ENCODE peak calls at places on chromosomes 6 and 20, in four cellular contexts. M, E, T and X are unnamed samples.

GRCh38 chr6:149766156-149766768 is 16.7 kb downstream of the PCMT1 start:
- DNase-seq in M (no peak), E (no peak), T (no peak), X (peak; percentile 48)

GRCh38 chr20:54389872-54390271 is 85.5 kb upstream of the DOK5 start:
- DNase-seq in M (no peak), E (no peak), T (no peak), X (no peak)

GRCh38 chr6:135496805-135497411 is 632 bp downstream of the AHI1 start:
- DNase-seq in M (no peak), E (no peak), T (no peak), X (no peak)

GRCh38 chr6:5674141-5674540 is 332.6 kb downstream of the NRN1 start:
- DNase-seq in M (no peak), E (no peak), T (no peak), X (no peak)

GRCh38 chr20:9302073-9302425 is 212.3 kb upstream of the LAMP5 start:
- DNase-seq in M (no peak), E (no peak), T (no peak), X (no peak)

GRCh38 chr20:38926934-38927616 is 858 bp downstream of the FAM83D start:
- DNase-seq in M (no peak), E (peak; percentile 51), T (no peak), X (no peak)

GRCh38 chr20:56392282-56393132 is at the start of gene CSTF1:
- DNase-seq in M (peak; percentile 99), E (peak; percentile 98), T (peak; percentile 100), X (peak; percentile 99)

GRCh38 chr6:107114872-107115694 is at the start of gene BEND3:
- DNase-seq in M (peak; percentile 69), E (no peak), T (no peak), X (peak; percentile 32)

GRCh38 chr20:46959081-46959692 is 64.5 kb downstream of the EYA2 start:
- DNase-seq in M (no peak), E (no peak), T (no peak), X (no peak)

GRCh38 chr6:42369568-42369967 is 82.2 kb downstream of the TRERF1 start:
- DNase-seq in M (peak; percentile 27), E (no peak), T (no peak), X (peak; percentile 59)

GRCh38 chr6:36033935-36034334 is 6.3 kb downstream of the MAPK14 start:
- DNase-seq in M (no peak), E (no peak), T (no peak), X (no peak)

GRCh38 chr20:58127731-58128130 is 100.7 kb downstream of the ANKRD60 start:
- DNase-seq in M (no peak), E (peak; percentile 32), T (peak; percentile 68), X (no peak)

GRCh38 chr6:44721954-44722578 is 334.6 kb downstream of the CDC5L start:
- DNase-seq in M (no peak), E (no peak), T (no peak), X (no peak)

GRCh38 chr20:58174708-58175287 is 53.7 kb downstream of the ANKRD60 start:
- DNase-seq in M (no peak), E (no peak), T (no peak), X (no peak)

GRCh38 chr20:48748556-48748955 is 79.2 kb downstream of the PREX1 start:
- DNase-seq in M (no peak), E (no peak), T (no peak), X (no peak)

GRCh38 chr6:143528164-143528811 is 16.8 kb upstream of the FUCA2 start:
- DNase-seq in M (no peak), E (no peak), T (no peak), X (no peak)

GRCh38 chr6:143531720-143532504 is 20.4 kb upstream of the FUCA2 start:
- DNase-seq in M (no peak), E (no peak), T (no peak), X (no peak)

GRCh38 chr6:143527677-143528076 is 16.2 kb upstream of the FUCA2 start:
- DNase-seq in M (no peak), E (no peak), T (no peak), X (no peak)

GRCh38 chr6:143529095-143529494 is 17.6 kb upstream of the FUCA2 start:
- DNase-seq in M (peak; percentile 54), E (no peak), T (no peak), X (no peak)
- TF ChIP-seq CTCF in M (peak; percentile 32), E (no peak), T (no peak), X (no peak)

GRCh38 chr6:11196511-11197174 is 35.8 kb downstream of the NEDD9 start:
- DNase-seq in M (peak; percentile 59), E (no peak), T (no peak), X (no peak)
- H3K4me3 ChIP-seq in M (peak overlapping the region; percentile 18), E (no peak overlapping the region), T (no peak overlapping the region), X (no peak overlapping the region)

DNA sequence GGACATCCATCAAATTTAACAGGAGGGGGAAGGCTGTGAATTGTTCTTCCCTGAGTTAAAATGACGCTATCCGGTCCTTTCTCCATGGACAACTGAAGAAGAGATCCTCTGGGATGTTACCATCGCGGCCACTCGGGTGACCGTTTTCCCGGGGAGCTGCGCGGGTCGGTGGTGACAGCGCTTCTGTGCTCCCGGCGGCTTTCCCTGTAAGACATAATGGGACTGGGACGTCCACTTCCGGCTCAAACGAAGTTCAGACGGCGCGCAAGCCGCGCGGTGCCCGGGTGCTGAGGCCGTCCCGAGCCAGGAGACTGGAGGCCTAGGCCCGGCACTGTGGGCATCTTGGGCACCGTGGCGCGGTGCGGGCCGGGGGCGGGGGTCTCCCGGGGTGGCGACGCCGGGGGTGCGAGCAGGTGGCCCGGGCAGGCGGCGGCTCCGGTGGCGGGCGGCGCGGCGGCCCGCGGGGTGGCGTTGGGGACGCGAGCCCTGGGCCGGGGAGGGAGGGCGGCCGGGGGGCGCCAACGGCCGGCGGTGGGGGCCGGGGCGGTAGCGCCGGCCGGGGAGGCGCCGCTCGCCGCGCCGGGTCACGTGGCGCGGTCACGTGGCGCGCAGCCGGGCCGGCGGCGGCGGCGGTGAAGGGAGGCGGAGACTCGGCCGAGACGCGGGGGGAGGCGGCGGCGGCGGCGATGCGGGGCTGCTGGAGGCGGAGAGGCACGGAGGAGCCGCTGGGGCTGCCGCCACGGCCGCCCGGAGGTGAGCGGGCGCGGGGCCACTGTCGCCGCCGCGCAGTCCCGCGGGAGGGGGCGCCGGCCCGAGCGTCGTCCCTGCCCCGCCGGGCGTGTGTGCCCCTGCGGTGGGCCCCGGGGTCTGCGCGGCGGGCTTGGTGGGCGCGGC is 63.6 kb downstream of the GTF2H5 start:
- DNase-seq in M (peak; percentile 83), E (peak; percentile 77), T (peak; percentile 80), X (peak; percentile 78)
- TF ChIP-seq POLR2AphosphoS5 in M (peak; percentile 1), E (no peak), T (no peak), X (peak; percentile 38)

GRCh38 chr6:142155091-142155490 is 8.0 kb downstream of the VTA1 start:
- DNase-seq in M (no peak), E (no peak), T (no peak), X (no peak)

GRCh38 chr6:142152731-142153130 is 5.7 kb downstream of the VTA1 start:
- DNase-seq in M (no peak), E (no peak), T (no peak), X (no peak)

GRCh38 chr6:142153230-142153629 is 6.2 kb downstream of the VTA1 start:
- DNase-seq in M (no peak), E (no peak), T (no peak), X (no peak)

GRCh38 chr6:142155895-142156757 is 9.1 kb downstream of the VTA1 start:
- DNase-seq in M (peak; percentile 76), E (no peak), T (no peak), X (no peak)
- TF ChIP-seq CTCF in M (peak; percentile 77), E (no peak), T (peak; percentile 13), X (peak; percentile 44)

DNA sequence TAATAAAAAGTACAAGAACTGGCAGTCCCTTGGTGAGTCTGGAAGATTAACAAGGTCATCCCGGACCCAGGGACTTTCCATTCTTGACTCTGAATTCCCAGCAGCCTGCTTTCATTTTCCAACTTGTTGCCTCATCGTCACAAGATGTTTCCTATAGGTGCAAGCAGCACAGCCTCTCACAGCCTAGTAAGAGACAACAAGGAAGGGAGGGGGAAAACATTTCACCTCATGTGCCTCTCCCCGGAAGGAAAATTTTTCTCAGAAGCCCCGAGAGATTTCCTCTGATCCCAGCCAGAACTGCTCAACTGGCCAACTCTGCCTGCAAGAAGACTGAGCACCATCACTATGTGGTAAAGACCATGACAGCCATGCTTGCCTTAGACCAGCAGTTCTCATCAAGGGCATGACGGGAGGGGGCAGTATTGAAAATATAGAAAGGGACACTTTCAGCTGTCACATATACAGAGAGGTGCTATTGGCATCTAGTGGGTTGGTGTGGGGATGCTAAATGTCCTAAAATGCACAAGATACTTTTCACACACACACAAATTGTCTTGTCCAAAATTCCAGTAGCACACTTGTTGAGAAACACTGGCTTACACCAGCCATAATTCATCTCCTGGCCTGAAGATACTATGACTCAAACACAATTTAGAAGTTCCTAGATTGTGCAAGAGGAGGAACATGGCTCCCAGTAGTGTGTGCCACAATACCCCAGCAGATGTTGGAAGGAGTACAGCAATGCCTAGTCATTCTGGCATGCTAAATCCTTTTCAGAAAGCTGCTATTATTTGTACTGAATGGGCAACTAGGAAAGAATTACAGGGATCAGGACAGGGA is 10.8 kb upstream of the WTAP start:
- DNase-seq in M (no peak), E (no peak), T (peak; percentile 78), X (no peak)
- H3K4me3 ChIP-seq in M (no peak overlapping the region), E (no peak overlapping the region), T (peak overlapping the region; percentile 23), X (peak overlapping the region; percentile 10)

GRCh38 chr6:27250955-27251671 is 3.6 kb downstream of the PRSS16 start:
- DNase-seq in M (peak; percentile 99), E (peak; percentile 96), T (peak; percentile 77), X (peak; percentile 95)
- TF ChIP-seq POLR2AphosphoS5 in M (peak; percentile 72), E (peak; percentile 60), T (no peak), X (no peak)

GRCh38 chr20:60272790-60273189 is 314.6 kb downstream of the CDH26 start:
- DNase-seq in M (no peak), E (no peak), T (no peak), X (no peak)

GRCh38 chr20:60270341-60270740 is 312.1 kb downstream of the CDH26 start:
- DNase-seq in M (no peak), E (no peak), T (no peak), X (no peak)

GRCh38 chr20:60268502-60268901 is 310.3 kb downstream of the CDH26 start:
- DNase-seq in M (no peak), E (no peak), T (no peak), X (no peak)

GRCh38 chr20:60269571-60270162 is 311.4 kb downstream of the CDH26 start:
- DNase-seq in M (no peak), E (no peak), T (no peak), X (no peak)

DNA sequence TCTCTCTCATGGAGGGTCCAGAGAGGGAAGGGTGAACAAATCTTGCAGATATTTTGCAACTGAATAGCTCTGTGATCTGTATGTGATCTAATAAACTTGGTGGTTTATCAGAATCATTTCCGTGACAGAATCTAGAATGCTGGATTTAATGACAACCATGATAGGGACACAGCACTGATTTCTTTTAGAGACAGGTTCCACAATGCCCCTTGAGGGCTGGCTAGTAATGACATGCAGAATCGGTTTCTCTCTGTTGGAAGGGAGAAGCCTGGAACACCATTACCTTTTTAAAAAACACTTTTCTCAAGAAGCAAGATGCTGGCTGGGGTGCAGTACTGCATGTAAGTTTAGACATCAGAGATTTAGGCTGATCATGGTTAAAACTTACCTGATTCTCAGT is 313.4 kb downstream of the CDH26 start:
- DNase-seq in M (peak; percentile 40), E (no peak), T (no peak), X (no peak)
- TF ChIP-seq CTCF in M (peak; percentile 19), E (no peak), T (no peak), X (no peak)

GRCh38 chr6:62998022-62998421 is 213.2 kb upstream of the FKBP1C start:
- DNase-seq in M (no peak), E (no peak), T (no peak), X (no peak)
- H3K4me3 ChIP-seq in M (no peak overlapping the region), E (no peak overlapping the region), T (no peak overlapping the region), X (no peak overlapping the region)